ENCODE peak calls at places on chromosome 1, in five cellular contexts. V is ovary, R is RWPE1, M is GM23338, N is cardiac muscle cell. D is an unnamed sample.

GRCh38 chr1:94013331-94013925 is 104.2 kb upstream of the GCLM start:
- DNase-seq in N (no peak), R (no peak), V (no peak), M (no peak), D (no peak)

GRCh38 chr1:205261946-205262668 is 34.4 kb downstream of the TMCC2 start:
- DNase-seq in M (peak), N (no peak), V (no peak), R (no peak), D (no peak)

GRCh38 chr1:233061265-233061664 is 110.9 kb downstream of the NTPCR start:
- DNase-seq in V (no peak), N (no peak), M (no peak), R (no peak), D (no peak)

GRCh38 chr1:112007169-112007568 is 17.7 kb upstream of the KCND3 start:
- DNase-seq in M (no peak), V (no peak), N (no peak), R (no peak), D (no peak)

GRCh38 chr1:201990427-201990826 is 8.0 kb downstream of the RNPEP start:
- DNase-seq in V (no peak), M (no peak), N (no peak), R (no peak), D (no peak)

GRCh38 chr1:66809736-66810326 is 8.8 kb upstream of the INSL5 start:
- DNase-seq in M (no peak), R (no peak), V (no peak), N (no peak), D (no peak)

GRCh38 chr1:212467843-212468482 is 35.2 kb downstream of the NENF start:
- DNase-seq in V (no peak), R (no peak), M (no peak), N (no peak), D (no peak)

GRCh38 chr1:2840036-2840809 is 38.7 kb upstream of the TTC34 start:
- DNase-seq in N (no peak), V (no peak), R (no peak), M (peak), D (no peak)

GRCh38 chr1:45325816-45326506 is 734 bp upstream of the HPDL start:
- DNase-seq in R (no peak), M (no peak), V (no peak), N (no peak), D (no peak)

GRCh38 chr1:55313903-55314302 is 98.7 kb upstream of the USP24 start:
- DNase-seq in V (no peak), M (no peak), R (no peak), N (no peak), D (no peak)

GRCh38 chr1:157087030-157087429 is 12.6 kb downstream of the ETV3L start:
- DNase-seq in V (no peak), N (no peak), M (no peak), R (no peak), D (no peak)

GRCh38 chr1:231613419-231614349 is 12.9 kb upstream of the DISC1 start:
- DNase-seq in N (no peak), R (no peak), V (no peak), M (no peak), D (no peak)

GRCh38 chr1:64121766-64122385 is 81.5 kb upstream of the UBE2U start:
- DNase-seq in V (no peak), R (peak), N (no peak), M (no peak), D (no peak)

GRCh38 chr1:17308593-17308992 is 596 bp downstream of the PADI4 start:
- DNase-seq in N (no peak), R (no peak), V (no peak), M (no peak), D (no peak)

GRCh38 chr1:50605186-50605875 is 182.1 kb upstream of the DMRTA2 start:
- DNase-seq in R (peak), M (peak), N (peak), V (no peak), D (no peak)

GRCh38 chr1:207755846-207756692 is 4.2 kb downstream of the CD46 start:
- DNase-seq in R (peak), V (no peak), M (no peak), N (no peak), D (peak)

GRCh38 chr1:5686195-5686594 is 306.0 kb downstream of the NPHP4 start:
- DNase-seq in R (no peak), M (no peak), N (no peak), V (no peak), D (no peak)

GRCh38 chr1:42392255-42392654 is 11.7 kb downstream of the RIMKLA start:
- DNase-seq in V (no peak), R (no peak), N (no peak), M (no peak), D (no peak)

GRCh38 chr1:78079580-78079979 is 33.8 kb downstream of the GIPC2 start:
- DNase-seq in M (no peak), N (no peak), R (no peak), V (no peak), D (no peak)

GRCh38 chr1:113987259-113987658 is 8.0 kb downstream of the OLFML3 start:
- DNase-seq in V (no peak), M (no peak), N (no peak), R (no peak), D (no peak)

GRCh38 chr1:55800503-55800902 is 585.3 kb upstream of the USP24 start:
- DNase-seq in R (no peak), M (no peak), V (no peak), N (no peak), D (no peak)

GRCh38 chr1:240941706-240942370 is 329.9 kb upstream of the GREM2 start:
- DNase-seq in R (no peak), V (no peak), M (no peak), N (no peak), D (no peak)

GRCh38 chr1:228151170-228151513 is 1.4 kb downstream of the GJC2 start:
- DNase-seq in V (no peak), M (no peak), R (no peak), N (no peak), D (no peak)

GRCh38 chr1:9827558-9828185 is 3.9 kb upstream of the CLSTN1 start:
- DNase-seq in V (no peak), N (no peak), R (no peak), M (peak), D (no peak)

GRCh38 chr1:204398197-204399125 is 13.2 kb downstream of the PPP1R15B start:
- DNase-seq in N (peak), R (peak), V (peak), M (peak), D (peak)

GRCh38 chr1:40774266-40774998 is 9.2 kb upstream of the KCNQ4 start:
- DNase-seq in M (peak), N (peak), V (peak), R (peak), D (no peak)

GRCh38 chr1:3483380-3483779 is 28.9 kb downstream of the ARHGEF16 start:
- DNase-seq in N (no peak), R (no peak), M (no peak), V (no peak), D (no peak)

GRCh38 chr1:19405195-19405760 is 80.1 kb downstream of the CAPZB start:
- DNase-seq in V (no peak), M (peak), N (no peak), R (no peak), D (no peak)

GRCh38 chr1:205041121-205041758 is 1.8 kb upstream of the CNTN2 start:
- DNase-seq in M (no peak), R (no peak), V (no peak), N (no peak), D (no peak)

GRCh38 chr1:21672478-21673276 is 3.5 kb upstream of the RAP1GAP start:
- DNase-seq in V (no peak), M (no peak), N (no peak), R (no peak), D (no peak)

GRCh38 chr1:21670059-21670881 is 1.1 kb upstream of the RAP1GAP start:
- DNase-seq in N (no peak), V (no peak), R (no peak), M (peak), D (no peak)

GRCh38 chr1:21670956-21671902 is 2.1 kb upstream of the RAP1GAP start:
- DNase-seq in R (no peak), N (no peak), M (no peak), V (no peak), D (no peak)

GRCh38 chr1:21673277-21673780 is 4.2 kb upstream of the RAP1GAP start:
- DNase-seq in R (no peak), N (no peak), V (peak), M (no peak), D (no peak)

GRCh38 chr1:21671915-21672314 is 2.8 kb upstream of the RAP1GAP start:
- DNase-seq in V (no peak), N (no peak), M (no peak), R (no peak), D (no peak)
- H3K27ac ChIP-seq in V (no peak), N (no peak), M (no peak), R (no peak), D (no peak)

GRCh38 chr1:109994654-109995053 is 10.1 kb downstream of the AHCYL1 start:
- DNase-seq in N (no peak), M (no peak), V (no peak), R (no peak), D (no peak)

GRCh38 chr1:109997867-109998229 is 13.3 kb downstream of the AHCYL1 start:
- DNase-seq in M (no peak), V (no peak), N (no peak), R (no peak), D (no peak)

GRCh38 chr1:109995536-109995935 is 11.0 kb downstream of the AHCYL1 start:
- DNase-seq in M (no peak), N (no peak), V (no peak), R (no peak), D (no peak)

GRCh38 chr1:109997204-109997866 is 12.8 kb downstream of the AHCYL1 start:
- DNase-seq in M (no peak), N (no peak), V (no peak), R (no peak), D (no peak)

DNA sequence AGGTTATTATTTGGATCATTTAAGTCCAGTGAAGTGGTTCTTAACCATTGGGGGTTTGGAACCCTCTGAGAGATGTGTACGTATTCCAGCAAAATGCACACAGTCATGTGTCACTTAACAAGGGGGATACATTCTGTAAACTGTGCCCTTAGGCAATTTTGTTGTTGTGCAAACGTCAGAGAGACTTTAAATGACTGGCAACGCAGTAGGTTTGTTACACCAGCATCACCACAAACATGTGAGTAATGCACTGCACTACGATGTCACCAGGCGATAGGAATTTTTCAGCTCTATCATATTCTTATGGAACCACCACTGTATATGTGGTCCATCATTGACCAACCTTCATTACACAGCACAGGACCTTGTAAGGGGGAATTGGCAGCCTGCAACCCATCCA is 11.9 kb downstream of the AHCYL1 start:
- DNase-seq in V (no peak), N (no peak), R (no peak), M (no peak), D (no peak)
- H3K27ac ChIP-seq in V (no peak), N (no peak), R (no peak), M (no peak), D (no peak)

DNA sequence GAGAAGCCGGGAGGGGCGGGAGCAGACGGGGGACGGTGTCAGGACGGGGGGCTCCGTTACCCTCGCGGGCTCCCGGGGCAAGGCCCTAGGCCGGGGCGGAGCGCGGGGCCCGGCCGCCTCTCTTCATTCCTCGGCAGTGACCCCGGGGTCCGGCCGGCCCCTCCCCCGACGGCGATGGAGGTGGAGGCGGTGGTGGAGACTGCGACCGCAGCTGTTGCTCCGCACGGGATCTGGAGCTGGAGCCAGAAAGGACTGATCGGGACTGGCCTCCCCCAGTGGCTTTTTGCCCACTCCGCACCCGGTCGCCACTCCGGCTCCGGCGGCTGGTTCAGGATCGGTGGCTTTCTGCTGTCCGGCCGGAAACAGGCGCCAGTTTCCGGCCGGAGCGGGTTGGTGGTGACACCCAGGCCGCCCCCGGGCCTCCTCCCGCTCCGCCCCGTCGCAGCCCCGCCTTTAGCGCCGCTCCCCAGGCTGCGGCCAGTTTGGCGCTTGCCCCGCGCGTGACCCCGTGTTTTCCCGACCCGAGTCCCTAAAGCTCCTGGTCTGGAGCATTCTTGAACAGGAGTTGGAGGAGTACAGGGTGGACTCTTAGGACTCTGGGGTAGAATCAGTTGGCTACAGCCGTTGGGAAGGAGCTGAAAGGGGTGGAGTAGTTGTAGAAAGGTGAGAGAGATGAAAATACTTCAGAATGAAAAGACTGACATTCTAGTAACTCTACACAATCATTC is at the start of gene OTUD7B:
- DNase-seq in R (peak), N (peak), V (peak), M (peak), D (peak)
- H3K27ac ChIP-seq in R (peak), N (peak), V (peak), M (peak), D (peak)

GRCh38 chr1:26281091-26281958 is 1.4 kb downstream of the SH3BGRL3 start:
- DNase-seq in V (no peak), N (no peak), R (no peak), M (no peak), D (no peak)
- H3K27ac ChIP-seq in V (peak), N (peak), R (peak), M (peak), D (peak)

GRCh38 chr1:34978926-34979325 is 6.2 kb downstream of the TMEM35B start:
- DNase-seq in N (no peak), R (no peak), M (no peak), V (no peak), D (no peak)
- H3K27ac ChIP-seq in N (no peak), R (no peak), M (no peak), V (no peak), D (no peak)